ENCODE peak calls at places on chromosomes 6 and 20, in five cellular contexts. O is mammary epithelial cell, C is IMR-90, Z is PC-9, Q is ovary. A is an unnamed sample. For H3K27me3, the result is how much of the 10 kb centered on the place peaks cover.

GRCh38 chr6:37556884-37557644 is 57.4 kb upstream of the CCDC167 start:
- DNase-seq in O (no peak), C (no peak), Z (no peak), Q (no peak), A (no peak)

GRCh38 chr6:138844203-138844602 is 48.3 kb downstream of the ECT2L start:
- DNase-seq in O (no peak), C (peak), Z (no peak), Q (peak), A (no peak)

GRCh38 chr6:97645757-97646156 is 362.7 kb upstream of the MMS22L start:
- DNase-seq in O (no peak), C (no peak), Z (no peak), Q (no peak), A (no peak)

GRCh38 chr20:61529354-61529753 is 277.3 kb downstream of the CDH4 start:
- DNase-seq in O (peak), C (no peak), Z (no peak), Q (no peak), A (peak)

GRCh38 chr6:44923416-44923815 is 404.7 kb upstream of the RUNX2 start:
- DNase-seq in O (no peak), C (no peak), Z (no peak), Q (no peak), A (no peak)

GRCh38 chr6:15166121-15166520 is 79.7 kb upstream of the JARID2 start:
- DNase-seq in O (no peak), C (no peak), Z (no peak), Q (no peak), A (no peak)

GRCh38 chr6:105968230-105968954 is 117.7 kb upstream of the PRDM1 start:
- DNase-seq in O (no peak), C (peak), Z (no peak), Q (no peak), A (peak)

GRCh38 chr20:12966468-12967085 is 42.2 kb upstream of the SPTLC3 start:
- DNase-seq in O (peak), C (peak), Z (no peak), Q (no peak), A (peak)

GRCh38 chr6:161245363-161245762 is 28.5 kb downstream of the AGPAT4 start:
- DNase-seq in O (no peak), C (no peak), Z (no peak), Q (no peak), A (no peak)

GRCh38 chr20:17631576-17632319 is 50.3 kb downstream of the RRBP1 start:
- DNase-seq in O (no peak), C (no peak), Z (no peak), Q (no peak), A (no peak)

GRCh38 chr6:143514996-143515760 is 3.7 kb upstream of the FUCA2 start:
- DNase-seq in O (no peak), C (no peak), Z (no peak), Q (peak), A (no peak)

GRCh38 chr6:100269189-100269588 is 195.5 kb downstream of the SIM1 start:
- DNase-seq in O (peak), C (peak), Z (no peak), Q (no peak), A (peak)

GRCh38 chr6:43582911-43583310 is 6.9 kb downstream of the POLH start:
- DNase-seq in O (no peak), C (no peak), Z (no peak), Q (no peak), A (no peak)

GRCh38 chr6:52725133-52725529 is 38.1 kb downstream of the GSTA2 start:
- DNase-seq in O (peak), C (no peak), Z (no peak), Q (no peak), A (peak)

DNA sequence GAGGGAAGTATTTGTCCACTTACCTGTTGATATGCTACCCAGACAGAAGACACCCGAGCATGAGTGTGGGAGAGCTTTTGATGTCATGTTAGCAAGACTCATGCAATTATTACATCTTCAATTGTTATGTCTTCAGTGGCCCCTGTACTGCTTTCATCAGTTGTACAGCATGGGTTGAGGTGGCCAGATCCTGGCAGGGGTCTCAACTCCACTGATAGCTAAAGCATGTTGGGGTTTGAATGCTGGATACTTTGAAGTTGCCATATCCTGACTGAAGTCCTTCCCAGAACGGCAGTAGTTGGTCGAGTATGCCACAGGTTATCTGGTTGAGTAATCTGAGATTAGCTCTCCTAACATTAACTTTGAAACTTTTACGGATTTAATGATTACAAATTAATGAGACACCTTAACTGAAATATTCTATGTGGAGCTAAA is 46.7 kb downstream of the LRRN4 start:
- DNase-seq in O (peak), C (no peak), Z (peak), Q (no peak), A (peak)
- H3K4me3 ChIP-seq in O (peak), C (peak), Z (peak), Q (peak), A (peak)

GRCh38 chr20:44689809-44690208 is 25.4 kb upstream of the CCN5 start:
- DNase-seq in O (no peak), C (no peak), Z (no peak), Q (no peak), A (no peak)

GRCh38 chr20:44691424-44692423 is 23.4 kb upstream of the CCN5 start:
- DNase-seq in O (no peak), C (no peak), Z (no peak), Q (peak), A (no peak)

GRCh38 chr20:44690781-44691423 is 24.3 kb upstream of the CCN5 start:
- DNase-seq in O (no peak), C (no peak), Z (no peak), Q (peak), A (no peak)

GRCh38 chr20:44686934-44687333 is 28.2 kb upstream of the CCN5 start:
- DNase-seq in O (no peak), C (no peak), Z (no peak), Q (no peak), A (no peak)

DNA sequence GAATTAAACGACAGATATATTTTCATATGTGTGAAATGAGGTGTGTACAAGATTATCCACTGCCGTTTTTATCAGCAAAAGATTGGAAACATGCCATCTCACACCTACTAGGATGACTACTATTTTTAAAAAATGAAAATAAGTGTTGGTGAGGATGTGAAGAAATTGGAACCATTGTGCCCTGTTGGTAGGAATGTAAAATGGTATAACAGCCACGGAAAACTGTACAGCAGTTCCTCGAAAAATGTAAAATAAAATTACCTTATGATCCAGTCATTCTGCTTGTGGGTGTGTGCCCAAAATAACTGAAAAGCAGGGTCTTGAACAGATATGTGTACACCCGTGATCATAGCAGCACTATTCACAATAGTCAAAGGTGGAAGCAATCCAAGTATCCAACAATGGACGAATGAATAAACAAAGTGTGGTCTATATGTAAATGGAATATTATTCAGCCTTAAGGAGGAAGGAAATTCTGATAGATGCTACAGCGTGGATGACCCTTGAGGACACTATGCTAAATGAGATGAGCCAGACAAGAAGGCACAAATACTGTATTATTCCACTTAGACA is 27.0 kb upstream of the CCN5 start:
- DNase-seq in O (no peak), C (no peak), Z (no peak), Q (no peak), A (no peak)
- TF ChIP-seq CTCF in O (no peak), C (peak), Z (no peak), Q (no peak), A (no peak)

GRCh38 chr6:87279051-87279595 is 43.3 kb upstream of the SMIM8 start:
- DNase-seq in O (no peak), C (no peak), Z (no peak), Q (no peak), A (no peak)

GRCh38 chr6:87274660-87275273 is 47.6 kb upstream of the SMIM8 start:
- DNase-seq in O (no peak), C (peak), Z (no peak), Q (no peak), A (peak)

GRCh38 chr6:87281426-87281825 is 41.0 kb upstream of the SMIM8 start:
- DNase-seq in O (no peak), C (no peak), Z (no peak), Q (no peak), A (no peak)

GRCh38 chr6:87277123-87277522 is 45.3 kb upstream of the SMIM8 start:
- DNase-seq in O (peak), C (peak), Z (no peak), Q (no peak), A (peak)

GRCh38 chr6:87276624-87277023 is 45.8 kb upstream of the SMIM8 start:
- DNase-seq in O (no peak), C (no peak), Z (no peak), Q (no peak), A (no peak)
- H3K27me3 ChIP-seq in O (under half), C (under half), Z (under half), Q (under half), A (under half)

DNA sequence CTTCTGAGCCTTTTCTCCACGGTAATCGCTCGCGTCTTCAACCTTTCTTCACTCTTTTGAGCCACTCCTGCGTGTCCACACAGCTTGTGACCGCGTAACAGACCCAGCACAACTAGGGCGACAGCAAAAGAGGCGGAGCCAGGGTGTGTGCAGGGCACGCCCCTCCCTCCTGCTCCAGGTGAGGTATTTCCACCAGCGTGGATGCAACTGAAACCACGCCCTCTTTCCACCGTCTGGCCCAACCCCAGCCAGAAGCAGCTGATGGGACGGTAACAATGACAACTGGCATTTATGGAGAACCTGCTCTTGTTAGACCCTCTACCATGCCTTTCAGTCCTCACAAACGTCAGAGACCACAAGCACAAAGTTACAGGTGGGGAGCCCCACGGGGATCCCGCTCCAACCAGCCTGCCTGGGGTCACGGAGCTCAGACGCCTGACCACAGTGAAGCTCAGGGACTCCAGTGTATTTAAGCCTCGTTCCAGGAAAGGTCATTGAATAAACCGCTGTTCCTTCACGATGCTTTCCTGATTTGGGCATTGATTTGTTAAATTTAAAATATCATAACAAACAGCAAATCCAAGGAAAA is 2.0 kb downstream of the PXDC1 start:
- DNase-seq in O (peak), C (no peak), Z (peak), Q (no peak), A (peak)
- H3K4me3 ChIP-seq in O (peak), C (peak), Z (peak), Q (peak), A (peak)

DNA sequence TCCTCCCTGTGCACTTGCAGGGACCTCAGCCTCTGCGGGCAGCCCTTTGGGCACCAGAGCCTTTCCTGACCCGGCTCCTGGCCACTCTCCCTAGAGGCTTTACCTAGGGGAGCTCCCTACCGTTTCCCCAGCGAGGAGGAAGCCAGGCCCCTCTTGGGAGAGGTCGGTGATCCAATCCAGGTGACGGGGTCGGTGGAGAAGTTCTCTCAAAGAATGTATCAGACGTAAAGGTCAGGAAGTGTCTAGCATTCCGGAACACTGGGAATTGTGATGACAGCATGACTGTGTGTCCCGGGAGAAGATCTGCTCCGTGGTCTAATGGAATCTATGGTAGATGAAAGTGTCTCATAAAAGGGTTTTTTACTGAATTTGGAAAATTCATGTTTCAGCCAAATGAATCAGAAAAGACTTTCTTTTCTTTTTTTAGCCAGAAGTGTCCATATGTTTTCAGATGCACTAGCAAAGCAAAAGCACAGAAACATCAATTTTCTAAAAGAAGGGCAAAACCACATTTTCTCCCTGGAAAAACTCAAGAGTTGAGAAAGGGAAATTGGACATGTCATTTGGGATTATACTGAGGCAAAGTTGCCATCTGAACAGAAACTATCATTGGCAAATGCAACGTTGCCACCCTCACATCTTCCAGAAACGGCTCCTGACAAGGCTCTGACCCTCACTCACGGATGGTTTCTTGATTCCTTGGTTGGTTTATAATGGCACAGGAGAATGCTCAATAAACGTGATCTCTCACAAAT is 289.3 kb downstream of the THBS2 start:
- DNase-seq in O (no peak), C (no peak), Z (no peak), Q (no peak), A (no peak)
- TF ChIP-seq CTCF in O (no peak), C (no peak), Z (no peak), Q (no peak), A (no peak)